ENCODE peak calls at places on chromosomes 7 and 10, in four cellular contexts. R is spleen, Q is breast epithelium, N is transverse colon. G is an unnamed sample.

GRCh38 chr10:6347391-6347951 is 144.7 kb downstream of the PFKFB3 start:
- DNase-seq in N (no peak), Q (no peak), R (peak; percentile 81), G (no peak)

GRCh38 chr10:104688251-104688650 is 47.2 kb downstream of the SORCS3 start:
- DNase-seq in R (no peak), Q (no peak), N (no peak), G (no peak)

GRCh38 chr7:45985902-45986301 is 64.8 kb upstream of the IGFBP3 start:
- DNase-seq in Q (no peak), N (no peak), R (no peak), G (no peak)

GRCh38 chr7:34530211-34530610 is 127.8 kb upstream of the NPSR1 start:
- DNase-seq in R (no peak), N (no peak), Q (no peak), G (no peak)

GRCh38 chr10:52779541-52780390 is 7.2 kb upstream of the MBL2 start:
- DNase-seq in N (peak; percentile 54), R (no peak), Q (no peak), G (no peak)

GRCh38 chr10:132443605-132443997 is 46.6 kb downstream of the PWWP2B start:
- DNase-seq in R (peak; percentile 93), Q (no peak), N (peak; percentile 66), G (no peak)

GRCh38 chr7:80087051-80087767 is 47.4 kb upstream of the GNAI1 start:
- DNase-seq in R (no peak), N (no peak), Q (no peak), G (no peak)

GRCh38 chr10:10826125-10826524 is 191.5 kb upstream of the CELF2 start:
- DNase-seq in Q (no peak), N (no peak), R (no peak), G (no peak)

GRCh38 chr7:19708397-19709248 is at the start of gene POLR1F:
- DNase-seq in N (peak; percentile 95), Q (peak; percentile 89), R (peak; percentile 97), G (peak; percentile 96)

GRCh38 chr7:112798199-112799159 is 8.3 kb upstream of the TMEM168 start:
- DNase-seq in Q (no peak), R (no peak), N (no peak), G (no peak)

GRCh38 chr10:132707776-132708171 is 78.2 kb downstream of the NKX6-2 start:
- DNase-seq in Q (no peak), N (no peak), R (peak; percentile 67), G (peak; percentile 46)

GRCh38 chr7:19118896-19119301 is 1.5 kb upstream of the TWIST1 start:
- DNase-seq in Q (no peak), R (no peak), N (no peak), G (no peak)

GRCh38 chr10:118207470-118208007 is 134.6 kb downstream of the FAM204A start:
- DNase-seq in N (peak; percentile 23), R (no peak), Q (no peak), G (no peak)

GRCh38 chr10:47403401-47404318 is 19.6 kb upstream of the ZNF488 start:
- DNase-seq in R (peak; percentile 61), Q (no peak), N (no peak), G (no peak)

GRCh38 chr10:17213646-17214349 is 12.3 kb upstream of the TRDMT1 start:
- DNase-seq in R (no peak), N (no peak), Q (no peak), G (no peak)

GRCh38 chr10:97683556-97684357 is 3.3 kb downstream of the AVPI1 start:
- DNase-seq in N (peak; percentile 68), R (no peak), Q (no peak), G (peak; percentile 50)

GRCh38 chr10:47031251-47031952 is 120.2 kb downstream of the PTPN20 start:
- DNase-seq in R (peak; percentile 60), Q (no peak), N (no peak), G (peak; percentile 77)

GRCh38 chr7:52959878-52960660 is 75.4 kb upstream of the POM121L12 start:
- DNase-seq in R (no peak), N (no peak), Q (no peak), G (no peak)

GRCh38 chr10:77247076-77247561 is 390.5 kb downstream of the KCNMA1 start:
- DNase-seq in N (no peak), R (no peak), Q (no peak), G (no peak)

GRCh38 chr10:96794786-96795733 is 37.0 kb upstream of the LCOR start:
- DNase-seq in Q (no peak), N (peak; percentile 76), R (no peak), G (no peak)

GRCh38 chr7:108875139-108875538 is 305.5 kb downstream of the DNAJB9 start:
- DNase-seq in N (no peak), Q (no peak), R (no peak), G (no peak)

DNA sequence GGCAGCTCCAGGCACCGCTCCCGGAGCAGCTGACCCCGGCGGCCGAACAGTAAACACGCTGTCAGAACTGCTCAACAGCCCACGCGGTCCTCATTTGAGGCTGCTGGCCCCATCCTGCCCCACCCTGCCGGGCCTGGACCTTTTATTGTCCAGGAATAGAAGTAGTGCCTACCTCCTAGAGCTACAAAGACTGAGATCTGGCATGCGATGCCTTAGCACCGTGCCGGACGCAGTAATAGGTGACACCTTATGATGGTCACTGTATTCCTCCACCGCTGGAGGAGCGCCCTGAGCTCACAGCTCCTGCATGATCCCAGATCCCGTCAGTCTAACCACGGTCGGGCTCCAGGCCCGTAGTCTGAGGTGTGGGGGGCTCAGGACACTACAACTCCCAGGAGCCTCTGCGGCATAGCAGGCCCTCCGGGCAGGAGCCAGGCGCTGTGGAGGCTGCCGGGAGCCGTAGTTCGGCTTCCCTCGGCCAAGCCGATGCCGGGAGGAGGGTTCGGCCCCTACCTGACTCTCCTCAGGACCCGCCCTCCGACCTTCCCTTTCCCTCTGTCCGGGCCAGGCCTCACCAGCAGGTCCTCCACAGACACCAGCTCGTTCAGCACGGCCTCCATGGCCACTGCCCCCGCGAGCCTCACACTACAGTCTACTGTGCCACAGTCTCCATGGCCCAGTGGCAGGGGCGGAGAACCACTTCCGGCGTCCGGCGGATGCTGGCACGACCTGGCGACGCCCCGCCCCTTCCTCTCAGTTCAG is at the start of gene FIS1:
- DNase-seq in R (peak; percentile 99), Q (peak; percentile 91), N (peak; percentile 95), G (peak; percentile 97)
- TF ChIP-seq POLR2AphosphoS5 in R (peak; percentile 96), Q (peak; percentile 92), N (peak; percentile 66), G (peak; percentile 96)

GRCh38 chr7:148261523-148261922 is 329.0 kb upstream of the C7orf33 start:
- DNase-seq in R (no peak), N (no peak), Q (no peak), G (no peak)
- TF ChIP-seq POLR2AphosphoS5 in R (no peak), N (no peak), Q (no peak), G (no peak)

GRCh38 chr7:4916115-4916514 is 32.6 kb upstream of the RADIL start:
- DNase-seq in R (no peak), Q (no peak), N (no peak), G (no peak)

GRCh38 chr7:4909891-4910290 is 26.4 kb upstream of the RADIL start:
- DNase-seq in N (no peak), R (no peak), Q (no peak), G (no peak)

GRCh38 chr7:4906682-4907081 is 23.2 kb upstream of the RADIL start:
- DNase-seq in N (no peak), Q (no peak), R (no peak), G (no peak)

DNA sequence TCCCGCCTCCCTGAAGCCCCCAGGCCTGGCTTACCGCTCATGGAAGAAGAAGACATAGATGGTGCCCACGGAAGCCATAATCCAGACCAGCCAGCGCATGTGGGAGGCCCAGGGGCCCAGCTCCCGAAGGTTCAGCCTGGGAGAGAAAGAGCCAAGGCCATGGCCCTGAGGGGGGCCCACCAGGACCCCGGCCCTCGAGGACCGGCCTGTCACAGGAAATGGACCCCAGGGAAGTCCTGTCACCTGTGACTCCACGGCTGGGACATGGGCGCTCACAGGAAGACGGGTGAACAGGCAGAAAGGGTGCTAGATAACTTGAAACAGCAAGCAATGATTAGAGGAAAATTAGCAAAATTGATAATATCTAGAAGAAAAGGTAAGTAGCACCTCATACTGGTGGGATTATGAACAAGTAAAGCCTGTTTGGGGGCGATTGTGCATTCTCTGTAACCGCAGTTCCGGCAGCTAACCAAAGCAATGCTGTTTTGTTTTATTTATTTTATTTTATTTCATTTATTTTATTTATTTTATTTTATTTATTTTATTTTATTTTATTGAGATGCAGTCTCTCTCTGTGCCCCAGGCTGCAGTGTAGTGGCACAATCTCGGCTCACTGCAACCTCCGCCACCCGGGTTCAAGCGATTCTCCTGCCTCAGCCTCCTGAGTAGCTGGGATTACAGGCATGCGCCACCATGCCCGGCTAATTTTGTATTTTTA is 27.8 kb upstream of the RADIL start:
- DNase-seq in N (no peak), R (no peak), Q (no peak), G (no peak)
- TF ChIP-seq POLR2AphosphoS5 in N (no peak), R (no peak), Q (no peak), G (no peak)

GRCh38 chr10:73413528-73414229 is at the start of gene ANXA7:
- DNase-seq in N (peak; percentile 97), R (peak; percentile 99), Q (peak; percentile 91), G (peak; percentile 96)

GRCh38 chr10:73414230-73414981 is 548 bp upstream of the ANXA7 start:
- DNase-seq in N (peak; percentile 48), Q (no peak), R (no peak), G (no peak)

GRCh38 chr10:73410897-73411296 is 3.0 kb downstream of the ANXA7 start:
- DNase-seq in Q (no peak), N (no peak), R (no peak), G (no peak)

GRCh38 chr10:73416571-73416970 is 2.7 kb upstream of the ANXA7 start:
- DNase-seq in Q (no peak), N (no peak), R (no peak), G (no peak)

GRCh38 chr10:73413108-73413527 is 740 bp downstream of the ANXA7 start:
- DNase-seq in R (no peak), N (peak; percentile 67), Q (peak; percentile 52), G (peak; percentile 73)
- TF ChIP-seq POLR2AphosphoS5 in R (no peak), N (no peak), Q (no peak), G (no peak)

GRCh38 chr10:87729940-87730339 is 70.3 kb downstream of the PAPSS2 start:
- DNase-seq in N (no peak), Q (no peak), R (no peak), G (no peak)

GRCh38 chr10:87733081-87733480 is 73.4 kb downstream of the PAPSS2 start:
- DNase-seq in Q (no peak), R (no peak), N (no peak), G (no peak)

GRCh38 chr10:87740232-87740631 is 77.8 kb downstream of the ATAD1 start:
- DNase-seq in Q (no peak), N (no peak), R (no peak), G (no peak)

GRCh38 chr10:87734987-87735827 is 75.5 kb downstream of the PAPSS2 start:
- DNase-seq in N (no peak), Q (no peak), R (no peak), G (no peak)
- TF ChIP-seq POLR2AphosphoS5 in N (no peak), Q (no peak), R (no peak), G (no peak)

GRCh38 chr10:78972947-78973900 is 95.5 kb upstream of the ZMIZ1 start:
- DNase-seq in N (peak; percentile 79), R (peak; percentile 89), Q (peak; percentile 85), G (peak; percentile 91)
- TF ChIP-seq POLR2AphosphoS5 in N (peak; percentile 80), R (peak; percentile 87), Q (peak; percentile 76), G (peak; percentile 87)

GRCh38 chr7:22124906-22125305 is 179.2 kb upstream of the CDCA7L start:
- DNase-seq in Q (no peak), N (no peak), R (no peak), G (no peak)
- TF ChIP-seq POLR2AphosphoS5 in Q (no peak), N (no peak), R (no peak), G (no peak)

GRCh38 chr7:27164381-27165088 is 802 bp downstream of the HOXA9 start:
- DNase-seq in R (peak; percentile 77), Q (no peak), N (no peak), G (peak; percentile 87)
- TF ChIP-seq POLR2AphosphoS5 in R (no peak), Q (no peak), N (no peak), G (peak; percentile 40)

G was measured in sigmoid colon.